ENCODE peak calls at places on chromosomes 1 and 21, in five cellular contexts. One of them, this sample, is unnamed.

GRCh38 chr1:153465728-153466625 is 5.5 kb upstream of the S100A7 start:
- DNase-seq in psoas muscle: peak
- DNase-seq in CD8-positive, alpha-beta T cell: peak
- DNase-seq in PC-3: peak
- DNase-seq in brain microvascular endothelial cell: peak
- DNase-seq in this sample: no peak

GRCh38 chr21:17784604-17785402 is 34.4 kb downstream of the C21orf91 start:
- DNase-seq in psoas muscle: no peak
- DNase-seq in CD8-positive, alpha-beta T cell: no peak
- DNase-seq in PC-3: peak
- DNase-seq in brain microvascular endothelial cell: no peak
- DNase-seq in this sample: no peak

GRCh38 chr21:31555741-31556191 is 103.7 kb upstream of the SOD1 start:
- DNase-seq in psoas muscle: no peak
- DNase-seq in CD8-positive, alpha-beta T cell: no peak
- DNase-seq in PC-3: no peak
- DNase-seq in brain microvascular endothelial cell: no peak
- DNase-seq in this sample: no peak

GRCh38 chr1:220970311-220970710 is 91.1 kb downstream of the HLX start:
- DNase-seq in psoas muscle: no peak
- DNase-seq in CD8-positive, alpha-beta T cell: no peak
- DNase-seq in PC-3: no peak
- DNase-seq in brain microvascular endothelial cell: no peak
- DNase-seq in this sample: no peak

GRCh38 chr1:102942324-102942723 is 166.0 kb downstream of the COL11A1 start:
- DNase-seq in psoas muscle: no peak
- DNase-seq in CD8-positive, alpha-beta T cell: no peak
- DNase-seq in PC-3: no peak
- DNase-seq in brain microvascular endothelial cell: peak
- DNase-seq in this sample: no peak

GRCh38 chr1:243475966-243476365 is 220.1 kb downstream of the SDCCAG8 start:
- DNase-seq in psoas muscle: no peak
- DNase-seq in CD8-positive, alpha-beta T cell: no peak
- DNase-seq in PC-3: peak
- DNase-seq in brain microvascular endothelial cell: peak
- DNase-seq in this sample: peak

GRCh38 chr1:52579415-52579814 is 22.8 kb upstream of the GPX7 start:
- DNase-seq in psoas muscle: no peak
- DNase-seq in CD8-positive, alpha-beta T cell: no peak
- DNase-seq in PC-3: no peak
- DNase-seq in brain microvascular endothelial cell: no peak
- DNase-seq in this sample: no peak

GRCh38 chr1:119374208-119374877 is 5.8 kb downstream of the HAO2 start:
- DNase-seq in psoas muscle: no peak
- DNase-seq in CD8-positive, alpha-beta T cell: no peak
- DNase-seq in PC-3: peak
- DNase-seq in brain microvascular endothelial cell: peak
- DNase-seq in this sample: no peak

GRCh38 chr1:38576241-38576640 is 283.3 kb downstream of the RRAGC start:
- DNase-seq in psoas muscle: no peak
- DNase-seq in CD8-positive, alpha-beta T cell: no peak
- DNase-seq in PC-3: no peak
- DNase-seq in brain microvascular endothelial cell: no peak
- DNase-seq in this sample: no peak

GRCh38 chr21:44441581-44442265 is 13.6 kb upstream of the LRRC3 start:
- DNase-seq in psoas muscle: peak
- DNase-seq in CD8-positive, alpha-beta T cell: peak
- DNase-seq in PC-3: no peak
- DNase-seq in brain microvascular endothelial cell: no peak
- DNase-seq in this sample: no peak

GRCh38 chr1:165444897-165445370 is at the start of gene RXRG:
- DNase-seq in psoas muscle: peak
- DNase-seq in CD8-positive, alpha-beta T cell: peak
- DNase-seq in PC-3: no peak
- DNase-seq in brain microvascular endothelial cell: no peak
- DNase-seq in this sample: no peak

GRCh38 chr1:76781447-76781846 is 85.8 kb upstream of the ST6GALNAC5 start:
- DNase-seq in psoas muscle: no peak
- DNase-seq in CD8-positive, alpha-beta T cell: no peak
- DNase-seq in PC-3: no peak
- DNase-seq in brain microvascular endothelial cell: no peak
- DNase-seq in this sample: no peak

GRCh38 chr1:59016390-59016789 is 232.5 kb upstream of the JUN start:
- DNase-seq in psoas muscle: no peak
- DNase-seq in CD8-positive, alpha-beta T cell: no peak
- DNase-seq in PC-3: no peak
- DNase-seq in brain microvascular endothelial cell: peak
- DNase-seq in this sample: no peak

GRCh38 chr1:176949033-176949662 is 215.4 kb downstream of the ASTN1 start:
- DNase-seq in psoas muscle: peak
- DNase-seq in CD8-positive, alpha-beta T cell: no peak
- DNase-seq in PC-3: peak
- DNase-seq in brain microvascular endothelial cell: peak
- DNase-seq in this sample: no peak

GRCh38 chr1:46806196-46807020 is 7.6 kb downstream of the CYP4B1 start:
- DNase-seq in psoas muscle: peak
- DNase-seq in CD8-positive, alpha-beta T cell: no peak
- DNase-seq in PC-3: no peak
- DNase-seq in brain microvascular endothelial cell: no peak
- DNase-seq in this sample: no peak

GRCh38 chr1:2952992-2953391 is 68.3 kb upstream of the ACTRT2 start:
- DNase-seq in psoas muscle: peak
- DNase-seq in CD8-positive, alpha-beta T cell: no peak
- DNase-seq in PC-3: no peak
- DNase-seq in brain microvascular endothelial cell: no peak
- DNase-seq in this sample: no peak

GRCh38 chr1:202283991-202284390 is 57.7 kb downstream of the UBE2T start:
- DNase-seq in psoas muscle: no peak
- DNase-seq in CD8-positive, alpha-beta T cell: no peak
- DNase-seq in PC-3: peak
- DNase-seq in brain microvascular endothelial cell: peak
- DNase-seq in this sample: no peak

GRCh38 chr1:30856260-30856790 is 52.2 kb downstream of the SDC3 start:
- DNase-seq in psoas muscle: no peak
- DNase-seq in CD8-positive, alpha-beta T cell: no peak
- DNase-seq in PC-3: no peak
- DNase-seq in brain microvascular endothelial cell: peak
- DNase-seq in this sample: no peak

DNA sequence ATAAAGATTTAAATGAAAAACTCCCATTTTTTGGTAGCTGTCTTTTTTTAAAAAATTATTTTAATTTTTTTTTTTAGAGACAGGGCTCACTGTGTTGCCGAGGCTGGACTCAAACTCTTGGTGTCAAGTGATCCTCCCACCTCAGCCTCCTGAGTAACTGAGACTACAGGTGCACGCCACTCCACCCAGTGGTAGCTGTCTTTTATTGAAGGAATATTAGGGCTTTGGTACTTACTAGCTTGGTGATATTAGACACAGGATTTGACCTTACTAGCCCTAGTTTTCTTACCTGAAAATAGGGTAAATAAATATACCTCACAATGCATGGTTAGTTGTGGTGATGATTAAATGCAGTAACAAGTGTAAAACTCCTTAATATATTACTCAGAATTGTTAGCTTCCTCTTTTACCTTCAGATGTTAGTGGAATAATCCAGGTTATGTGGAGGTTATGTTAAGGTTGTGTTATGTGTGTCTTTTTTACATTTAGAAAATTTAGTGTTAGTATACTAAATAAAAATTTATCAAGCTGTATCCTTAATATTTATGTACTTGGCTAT is 66.8 kb downstream of the PHACTR4 start:
- DNase-seq in psoas muscle: no peak
- DNase-seq in CD8-positive, alpha-beta T cell: no peak
- DNase-seq in PC-3: peak
- DNase-seq in brain microvascular endothelial cell: no peak
- DNase-seq in this sample: no peak
- TF ChIP-seq CTCF in psoas muscle: no peak
- TF ChIP-seq CTCF in CD8-positive, alpha-beta T cell: no peak
- TF ChIP-seq CTCF in PC-3: peak
- TF ChIP-seq CTCF in brain microvascular endothelial cell: no peak
- TF ChIP-seq CTCF in this sample: no peak

GRCh38 chr21:42222821-42223390 is 4.0 kb downstream of the ABCG1 start:
- DNase-seq in psoas muscle: no peak
- DNase-seq in CD8-positive, alpha-beta T cell: no peak
- DNase-seq in PC-3: no peak
- DNase-seq in brain microvascular endothelial cell: no peak
- DNase-seq in this sample: no peak

GRCh38 chr21:42223826-42224575 is 5.1 kb downstream of the ABCG1 start:
- DNase-seq in psoas muscle: no peak
- DNase-seq in CD8-positive, alpha-beta T cell: no peak
- DNase-seq in PC-3: no peak
- DNase-seq in brain microvascular endothelial cell: no peak
- DNase-seq in this sample: no peak

GRCh38 chr21:42220138-42220701 is 1.3 kb downstream of the ABCG1 start:
- DNase-seq in psoas muscle: peak
- DNase-seq in CD8-positive, alpha-beta T cell: peak
- DNase-seq in PC-3: peak
- DNase-seq in brain microvascular endothelial cell: peak
- DNase-seq in this sample: peak

GRCh38 chr21:42221581-42222345 is 2.8 kb downstream of the ABCG1 start:
- DNase-seq in psoas muscle: no peak
- DNase-seq in CD8-positive, alpha-beta T cell: no peak
- DNase-seq in PC-3: no peak
- DNase-seq in brain microvascular endothelial cell: peak
- DNase-seq in this sample: peak

GRCh38 chr21:42222386-42222785 is 3.4 kb downstream of the ABCG1 start:
- DNase-seq in psoas muscle: no peak
- DNase-seq in CD8-positive, alpha-beta T cell: no peak
- DNase-seq in PC-3: no peak
- DNase-seq in brain microvascular endothelial cell: no peak
- DNase-seq in this sample: no peak
- TF ChIP-seq CTCF in psoas muscle: no peak
- TF ChIP-seq CTCF in CD8-positive, alpha-beta T cell: no peak
- TF ChIP-seq CTCF in PC-3: no peak
- TF ChIP-seq CTCF in brain microvascular endothelial cell: no peak
- TF ChIP-seq CTCF in this sample: no peak

DNA sequence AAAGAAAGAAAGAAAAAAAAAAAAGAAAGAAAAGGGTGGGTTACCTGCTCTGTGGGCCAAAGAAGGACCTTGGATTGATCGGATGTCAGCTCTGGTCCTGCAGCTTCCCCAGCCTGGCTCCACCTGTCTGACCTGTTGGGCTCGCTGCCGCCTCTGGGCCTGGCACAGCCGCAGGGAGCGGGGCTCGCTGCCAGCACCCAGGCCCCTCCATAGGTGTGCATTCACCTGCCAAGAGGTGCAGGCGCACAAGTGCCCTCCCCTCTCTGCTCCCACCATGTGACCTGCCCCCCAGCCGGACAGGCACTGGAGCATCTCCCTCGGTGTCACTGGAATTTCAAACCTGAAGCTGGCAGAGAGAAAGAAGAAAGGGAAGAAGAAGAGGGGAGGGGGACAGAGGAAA is 33.1 kb upstream of the GPR157 start:
- DNase-seq in psoas muscle: no peak
- DNase-seq in CD8-positive, alpha-beta T cell: no peak
- DNase-seq in PC-3: peak
- DNase-seq in brain microvascular endothelial cell: no peak
- DNase-seq in this sample: no peak
- TF ChIP-seq CTCF in psoas muscle: no peak
- TF ChIP-seq CTCF in CD8-positive, alpha-beta T cell: no peak
- TF ChIP-seq CTCF in PC-3: no peak
- TF ChIP-seq CTCF in brain microvascular endothelial cell: no peak
- TF ChIP-seq CTCF in this sample: no peak

GRCh38 chr1:112727716-112728115 is 12.6 kb upstream of the PPM1J start:
- DNase-seq in psoas muscle: no peak
- DNase-seq in CD8-positive, alpha-beta T cell: no peak
- DNase-seq in PC-3: peak
- DNase-seq in brain microvascular endothelial cell: peak
- DNase-seq in this sample: no peak
- TF ChIP-seq CTCF in psoas muscle: no peak
- TF ChIP-seq CTCF in CD8-positive, alpha-beta T cell: no peak
- TF ChIP-seq CTCF in PC-3: peak
- TF ChIP-seq CTCF in brain microvascular endothelial cell: peak
- TF ChIP-seq CTCF in this sample: no peak

GRCh38 chr1:27616441-27616840 is 12.5 kb upstream of the AHDC1 start:
- DNase-seq in psoas muscle: no peak
- DNase-seq in CD8-positive, alpha-beta T cell: no peak
- DNase-seq in PC-3: no peak
- DNase-seq in brain microvascular endothelial cell: no peak
- DNase-seq in this sample: no peak
- TF ChIP-seq CTCF in psoas muscle: no peak
- TF ChIP-seq CTCF in CD8-positive, alpha-beta T cell: no peak
- TF ChIP-seq CTCF in PC-3: peak
- TF ChIP-seq CTCF in brain microvascular endothelial cell: peak
- TF ChIP-seq CTCF in this sample: no peak

GRCh38 chr1:85372683-85373446 is 92.1 kb downstream of the DDAH1 start:
- DNase-seq in psoas muscle: no peak
- DNase-seq in CD8-positive, alpha-beta T cell: no peak
- DNase-seq in PC-3: no peak
- DNase-seq in brain microvascular endothelial cell: peak
- DNase-seq in this sample: no peak
- TF ChIP-seq CTCF in psoas muscle: no peak
- TF ChIP-seq CTCF in CD8-positive, alpha-beta T cell: no peak
- TF ChIP-seq CTCF in PC-3: no peak
- TF ChIP-seq CTCF in brain microvascular endothelial cell: no peak
- TF ChIP-seq CTCF in this sample: no peak

This sample was measured in astrocyte of the cerebellum.